ENCODE peak calls at places on chromosomes 12 and 14, in nine cellular contexts. One of them, this sample, is unnamed.

GRCh38 chr12:131896080-131896810 is 1.8 kb downstream of the ULK1 start:
- DNase-seq in left ventricle myocardium inferior: peak; percentile 92
- DNase-seq in occipital lobe: peak; percentile 80
- DNase-seq in GM03348: peak; percentile 94
- DNase-seq in NCI-H345: no peak
- DNase-seq in GM19239: peak; percentile 95
- DNase-seq in GM12892: peak; percentile 93
- DNase-seq in mesenchymal stem cell: peak; percentile 92
- DNase-seq in iris pigment epithelial cell: peak; percentile 91
- DNase-seq in this sample: peak; percentile 82

GRCh38 chr12:132474237-132474741 is 15.7 kb upstream of the FBRSL1 start:
- DNase-seq in left ventricle myocardium inferior: no peak
- DNase-seq in occipital lobe: no peak
- DNase-seq in GM03348: no peak
- DNase-seq in NCI-H345: no peak
- DNase-seq in GM19239: no peak
- DNase-seq in GM12892: no peak
- DNase-seq in mesenchymal stem cell: no peak
- DNase-seq in iris pigment epithelial cell: no peak
- DNase-seq in this sample: no peak

GRCh38 chr14:61695695-61696527 is 598 bp downstream of the HIF1A start:
- DNase-seq in left ventricle myocardium inferior: peak; percentile 60
- DNase-seq in occipital lobe: peak; percentile 53
- DNase-seq in GM03348: peak; percentile 64
- DNase-seq in NCI-H345: peak; percentile 69
- DNase-seq in GM19239: no peak
- DNase-seq in GM12892: peak; percentile 25
- DNase-seq in mesenchymal stem cell: peak; percentile 66
- DNase-seq in iris pigment epithelial cell: peak; percentile 76
- DNase-seq in this sample: peak; percentile 32

GRCh38 chr14:92573761-92574498 is 60.3 kb downstream of the RIN3 start:
- DNase-seq in left ventricle myocardium inferior: no peak
- DNase-seq in occipital lobe: no peak
- DNase-seq in GM03348: no peak
- DNase-seq in NCI-H345: peak; percentile 54
- DNase-seq in GM19239: no peak
- DNase-seq in GM12892: no peak
- DNase-seq in mesenchymal stem cell: no peak
- DNase-seq in iris pigment epithelial cell: no peak
- DNase-seq in this sample: no peak

GRCh38 chr12:6280053-6280469 is 30.4 kb upstream of the PLEKHG6 start:
- DNase-seq in left ventricle myocardium inferior: no peak
- DNase-seq in occipital lobe: no peak
- DNase-seq in GM03348: peak; percentile 90
- DNase-seq in NCI-H345: no peak
- DNase-seq in GM19239: no peak
- DNase-seq in GM12892: no peak
- DNase-seq in mesenchymal stem cell: peak; percentile 91
- DNase-seq in iris pigment epithelial cell: peak; percentile 80
- DNase-seq in this sample: peak; percentile 89

GRCh38 chr14:105458010-105458409 is 16.6 kb upstream of the CRIP2 start:
- DNase-seq in left ventricle myocardium inferior: no peak
- DNase-seq in occipital lobe: no peak
- DNase-seq in GM03348: no peak
- DNase-seq in NCI-H345: no peak
- DNase-seq in GM19239: no peak
- DNase-seq in GM12892: no peak
- DNase-seq in mesenchymal stem cell: no peak
- DNase-seq in iris pigment epithelial cell: no peak
- DNase-seq in this sample: no peak

GRCh38 chr12:9118161-9118560 is 2.4 kb upstream of the A2M start:
- DNase-seq in left ventricle myocardium inferior: no peak
- DNase-seq in occipital lobe: no peak
- DNase-seq in GM03348: no peak
- DNase-seq in NCI-H345: no peak
- DNase-seq in GM19239: no peak
- DNase-seq in GM12892: no peak
- DNase-seq in mesenchymal stem cell: no peak
- DNase-seq in iris pigment epithelial cell: no peak
- DNase-seq in this sample: no peak

GRCh38 chr12:75881910-75882309 is 149.7 kb downstream of the PHLDA1 start:
- DNase-seq in left ventricle myocardium inferior: no peak
- DNase-seq in occipital lobe: no peak
- DNase-seq in GM03348: no peak
- DNase-seq in NCI-H345: no peak
- DNase-seq in GM19239: no peak
- DNase-seq in GM12892: no peak
- DNase-seq in mesenchymal stem cell: no peak
- DNase-seq in iris pigment epithelial cell: no peak
- DNase-seq in this sample: no peak

GRCh38 chr14:74638970-74639369 is 26.9 kb upstream of the LTBP2 start:
- DNase-seq in left ventricle myocardium inferior: no peak
- DNase-seq in occipital lobe: no peak
- DNase-seq in GM03348: no peak
- DNase-seq in NCI-H345: no peak
- DNase-seq in GM19239: no peak
- DNase-seq in GM12892: no peak
- DNase-seq in mesenchymal stem cell: peak; percentile 67
- DNase-seq in iris pigment epithelial cell: no peak
- DNase-seq in this sample: no peak

GRCh38 chr12:119204137-119204536 is 25.4 kb downstream of the HSPB8 start:
- DNase-seq in left ventricle myocardium inferior: no peak
- DNase-seq in occipital lobe: no peak
- DNase-seq in GM03348: no peak
- DNase-seq in NCI-H345: no peak
- DNase-seq in GM19239: no peak
- DNase-seq in GM12892: no peak
- DNase-seq in mesenchymal stem cell: no peak
- DNase-seq in iris pigment epithelial cell: no peak
- DNase-seq in this sample: no peak

GRCh38 chr12:19447386-19447785 is 8.1 kb downstream of the AEBP2 start:
- DNase-seq in left ventricle myocardium inferior: no peak
- DNase-seq in occipital lobe: no peak
- DNase-seq in GM03348: no peak
- DNase-seq in NCI-H345: no peak
- DNase-seq in GM19239: no peak
- DNase-seq in GM12892: no peak
- DNase-seq in mesenchymal stem cell: no peak
- DNase-seq in iris pigment epithelial cell: no peak
- DNase-seq in this sample: no peak

This sample was measured in A172.